ENCODE peak calls at places on chromosome X, in four cellular contexts. One of them, this sample, is unnamed.

GRCh38 chrX:151552721-151553120 is 10.8 kb upstream of the PASD1 start:
- DNase-seq in H1: no peak
- DNase-seq in GM12878: no peak
- DNase-seq in HepG2: no peak
- DNase-seq in this sample: no peak

GRCh38 chrX:94288325-94288724 is 614.3 kb downstream of the FAM133A start:
- DNase-seq in GM12878: no peak
- DNase-seq in H1: no peak
- DNase-seq in HepG2: no peak
- DNase-seq in this sample: no peak

GRCh38 chrX:57821703-57822375 is 88.4 kb downstream of the ZXDA start:
- DNase-seq in GM12878: peak
- DNase-seq in H1: no peak
- DNase-seq in HepG2: peak
- DNase-seq in this sample: peak

GRCh38 chrX:82556588-82556987 is 951.5 kb upstream of the POU3F4 start:
- DNase-seq in H1: no peak
- DNase-seq in HepG2: no peak
- DNase-seq in GM12878: no peak
- DNase-seq in this sample: no peak

GRCh38 chrX:70479197-70479969 is 34.7 kb downstream of the DLG3 start:
- DNase-seq in H1: no peak
- DNase-seq in GM12878: no peak
- DNase-seq in HepG2: peak
- DNase-seq in this sample: no peak

GRCh38 chrX:124086411-124086810 is 124.9 kb downstream of the STAG2 start:
- DNase-seq in GM12878: no peak
- DNase-seq in HepG2: no peak
- DNase-seq in H1: no peak
- DNase-seq in this sample: no peak

GRCh38 chrX:87710580-87710979 is 193.0 kb downstream of the KLHL4 start:
- DNase-seq in GM12878: no peak
- DNase-seq in H1: no peak
- DNase-seq in HepG2: no peak
- DNase-seq in this sample: no peak

GRCh38 chrX:54184474-54184873 is 1.4 kb upstream of the FAM120C start:
- DNase-seq in HepG2: no peak
- DNase-seq in H1: no peak
- DNase-seq in GM12878: no peak
- DNase-seq in this sample: no peak

GRCh38 chrX:68652327-68652930 is 5.0 kb downstream of the STARD8 start:
- DNase-seq in H1: no peak
- DNase-seq in HepG2: no peak
- DNase-seq in GM12878: no peak
- DNase-seq in this sample: peak

GRCh38 chrX:123884809-123885408 is 25.1 kb downstream of the XIAP start:
- DNase-seq in HepG2: peak
- DNase-seq in GM12878: no peak
- DNase-seq in H1: no peak
- DNase-seq in this sample: peak

GRCh38 chrX:152821145-152821765 is 9.3 kb downstream of the CETN2 start:
- DNase-seq in HepG2: peak
- DNase-seq in H1: peak
- DNase-seq in GM12878: no peak
- DNase-seq in this sample: peak

GRCh38 chrX:48580662-48581061 is 6.4 kb downstream of the RBM3 start:
- DNase-seq in GM12878: no peak
- DNase-seq in H1: no peak
- DNase-seq in HepG2: no peak
- DNase-seq in this sample: no peak

GRCh38 chrX:139758250-139758649 is 50.3 kb upstream of the MCF2 start:
- DNase-seq in H1: no peak
- DNase-seq in GM12878: no peak
- DNase-seq in HepG2: no peak
- DNase-seq in this sample: peak

GRCh38 chrX:108468486-108468885 is 28.8 kb downstream of the COL4A5 start:
- DNase-seq in HepG2: no peak
- DNase-seq in GM12878: no peak
- DNase-seq in H1: no peak
- DNase-seq in this sample: no peak

GRCh38 chrX:54807524-54808108 is at the start of gene MAGED2:
- DNase-seq in GM12878: no peak
- DNase-seq in H1: no peak
- DNase-seq in HepG2: no peak
- DNase-seq in this sample: peak

GRCh38 chrX:139086243-139086642 is 374.7 kb upstream of the FGF13 start:
- DNase-seq in GM12878: no peak
- DNase-seq in H1: no peak
- DNase-seq in HepG2: no peak
- DNase-seq in this sample: no peak

GRCh38 chrX:32847921-32848320 is 363.4 kb downstream of the DMD start:
- DNase-seq in H1: no peak
- DNase-seq in HepG2: no peak
- DNase-seq in GM12878: no peak
- DNase-seq in this sample: no peak

GRCh38 chrX:69073721-69074120 is 91.5 kb downstream of the PJA1 start:
- DNase-seq in H1: no peak
- DNase-seq in GM12878: no peak
- DNase-seq in HepG2: no peak
- DNase-seq in this sample: no peak

GRCh38 chrX:33592398-33592797 is 381.0 kb upstream of the DMD start:
- DNase-seq in H1: no peak
- DNase-seq in HepG2: no peak
- DNase-seq in GM12878: no peak
- DNase-seq in this sample: no peak

GRCh38 chrX:81195712-81196111 is 6.0 kb downstream of the HMGN5 start:
- DNase-seq in HepG2: peak
- DNase-seq in H1: no peak
- DNase-seq in GM12878: no peak
- DNase-seq in this sample: peak

GRCh38 chrX:110086916-110087484 is 84.1 kb downstream of the TMEM164 start:
- DNase-seq in HepG2: peak
- DNase-seq in H1: no peak
- DNase-seq in GM12878: no peak
- DNase-seq in this sample: peak

GRCh38 chrX:95152810-95153209 is 1478.8 kb downstream of the FAM133A start:
- DNase-seq in GM12878: no peak
- DNase-seq in H1: no peak
- DNase-seq in HepG2: no peak
- DNase-seq in this sample: no peak

GRCh38 chrX:12981880-12982279 is 7.0 kb downstream of the TMSB4X start:
- DNase-seq in H1: no peak
- DNase-seq in HepG2: no peak
- DNase-seq in GM12878: no peak
- DNase-seq in this sample: no peak

GRCh38 chrX:41137589-41137988 is 52.3 kb downstream of the USP9X start:
- DNase-seq in H1: no peak
- DNase-seq in GM12878: no peak
- DNase-seq in HepG2: no peak
- DNase-seq in this sample: no peak

GRCh38 chrX:17024896-17025295 is 78.4 kb downstream of the REPS2 start:
- DNase-seq in H1: no peak
- DNase-seq in HepG2: peak
- DNase-seq in GM12878: no peak
- DNase-seq in this sample: no peak

GRCh38 chrX:40078489-40079288 is 19.1 kb downstream of the BCOR start:
- DNase-seq in H1: no peak
- DNase-seq in HepG2: no peak
- DNase-seq in GM12878: no peak
- DNase-seq in this sample: no peak

GRCh38 chrX:40080896-40081678 is 16.7 kb downstream of the BCOR start:
- DNase-seq in GM12878: no peak
- DNase-seq in H1: no peak
- DNase-seq in HepG2: no peak
- DNase-seq in this sample: no peak

GRCh38 chrX:40077906-40078305 is 19.9 kb downstream of the BCOR start:
- DNase-seq in GM12878: no peak
- DNase-seq in H1: no peak
- DNase-seq in HepG2: no peak
- DNase-seq in this sample: no peak

GRCh38 chrX:40081679-40082068 is 16.1 kb downstream of the BCOR start:
- DNase-seq in H1: no peak
- DNase-seq in HepG2: no peak
- DNase-seq in GM12878: no peak
- DNase-seq in this sample: no peak

GRCh38 chrX:40079572-40079971 is 18.2 kb downstream of the BCOR start:
- DNase-seq in GM12878: no peak
- DNase-seq in HepG2: no peak
- DNase-seq in H1: no peak
- DNase-seq in this sample: no peak
- TF ChIP-seq CBX5 in GM12878: no peak
- TF ChIP-seq CBX5 in HepG2: no peak
- TF ChIP-seq CBX5 in H1: no peak
- TF ChIP-seq CBX5 in this sample: no peak

GRCh38 chrX:3094261-3094660 is 53.0 kb downstream of the ARSF start:
- DNase-seq in HepG2: no peak
- DNase-seq in H1: no peak
- DNase-seq in GM12878: no peak
- DNase-seq in this sample: no peak
- TF ChIP-seq CBX5 in HepG2: no peak
- TF ChIP-seq CBX5 in H1: no peak
- TF ChIP-seq CBX5 in GM12878: no peak
- TF ChIP-seq CBX5 in this sample: no peak

DNA sequence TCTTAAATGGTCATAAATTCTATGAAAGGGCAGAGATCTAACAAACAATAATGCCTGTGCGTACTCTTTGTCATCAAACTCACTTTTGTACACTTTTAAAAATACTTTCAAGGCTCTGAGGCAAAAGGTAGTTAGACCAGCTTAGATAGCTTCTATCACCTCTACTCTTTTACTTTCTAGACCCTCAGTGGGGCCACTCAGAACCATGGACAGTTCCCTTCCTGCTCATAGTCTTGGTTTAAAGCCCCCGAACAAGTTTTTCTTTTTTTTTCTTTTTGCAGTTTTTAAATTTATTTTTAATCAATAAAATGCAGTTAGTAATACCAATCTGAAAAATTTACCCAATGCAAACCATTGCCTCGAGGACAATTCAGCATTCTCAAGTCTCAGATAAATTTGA is 460.5 kb upstream of the CNKSR2 start:
- DNase-seq in HepG2: no peak
- DNase-seq in GM12878: no peak
- DNase-seq in H1: no peak
- DNase-seq in this sample: no peak
- TF ChIP-seq CBX5 in HepG2: no peak
- TF ChIP-seq CBX5 in GM12878: no peak
- TF ChIP-seq CBX5 in H1: no peak
- TF ChIP-seq CBX5 in this sample: no peak

DNA sequence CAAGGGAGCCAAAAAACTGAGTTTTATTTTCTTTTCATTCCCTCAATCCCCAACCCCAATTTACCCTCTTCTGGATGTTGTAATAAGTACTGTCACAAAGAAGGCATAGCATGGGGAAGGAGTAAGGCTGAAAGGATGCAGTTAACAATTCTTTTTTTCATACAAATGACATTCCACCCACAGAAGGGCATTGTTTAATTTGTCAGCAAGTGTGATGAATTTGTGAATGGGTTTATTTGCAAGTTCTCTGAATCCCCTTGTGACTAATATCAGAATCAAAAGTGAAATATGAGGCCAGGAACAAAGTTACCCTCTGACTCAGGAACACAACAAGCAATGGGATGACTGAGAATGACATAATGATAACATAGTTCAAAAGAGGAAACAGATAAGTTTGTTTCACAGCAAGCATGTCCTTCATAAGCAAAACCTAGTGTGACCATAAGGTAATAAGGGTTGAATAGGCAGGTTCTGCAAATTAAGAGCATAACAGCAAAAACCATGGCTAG is 2.1 kb downstream of the GEMIN8 start:
- DNase-seq in HepG2: peak
- DNase-seq in GM12878: peak
- DNase-seq in H1: no peak
- DNase-seq in this sample: no peak
- TF ChIP-seq CBX5 in HepG2: no peak
- TF ChIP-seq CBX5 in GM12878: no peak
- TF ChIP-seq CBX5 in H1: no peak
- TF ChIP-seq CBX5 in this sample: no peak